ENCODE peak calls at places on chromosome 16, in eight cellular contexts. M is sigmoid colon; S is OCI-LY7; J is thyroid gland; Q is CD4-positive, alpha-beta memory T cell; Y is psoas muscle; A is endodermal cell; L is lung. X is an unnamed sample.

GRCh38 chr16:88439706-88440105 is 13.4 kb upstream of the ZFPM1 start:
- DNase-seq in M (no peak), S (no peak), J (no peak), Q (no peak), Y (no peak), A (no peak), L (no peak), X (no peak)

GRCh38 chr16:77943770-77944169 is 78.6 kb upstream of the CLEC3A start:
- DNase-seq in M (no peak), S (no peak), J (peak), Q (no peak), Y (no peak), A (no peak), L (no peak), X (no peak)

GRCh38 chr16:22077700-22078313 is 14.5 kb upstream of the VWA3A start:
- DNase-seq in M (no peak), S (peak), J (peak), Q (peak), Y (peak), A (peak), L (peak), X (peak)

GRCh38 chr16:12392585-12393089 is 411.1 kb downstream of the CPPED1 start:
- DNase-seq in M (peak), S (no peak), J (peak), Q (no peak), Y (no peak), A (no peak), L (no peak), X (no peak)

GRCh38 chr16:57386381-57386951 is 14.2 kb downstream of the CX3CL1 start:
- DNase-seq in M (no peak), S (no peak), J (no peak), Q (no peak), Y (no peak), A (no peak), L (no peak), X (peak)

GRCh38 chr16:27220991-27221390 is 17.7 kb downstream of the KDM8 start:
- DNase-seq in M (no peak), S (no peak), J (no peak), Q (no peak), Y (peak), A (no peak), L (no peak), X (no peak)

GRCh38 chr16:83345846-83346245 is 461.9 kb upstream of the HSBP1 start:
- DNase-seq in M (no peak), S (no peak), J (no peak), Q (no peak), Y (no peak), A (no peak), L (no peak), X (no peak)

GRCh38 chr16:52090080-52090479 is 456.9 kb downstream of the TOX3 start:
- DNase-seq in M (no peak), S (no peak), J (no peak), Q (no peak), Y (no peak), A (no peak), L (no peak), X (peak)

GRCh38 chr16:85245307-85246172 is 133.3 kb upstream of the CIBAR2 start:
- DNase-seq in M (peak), S (peak), J (peak), Q (peak), Y (peak), A (peak), L (peak), X (peak)

GRCh38 chr16:80720759-80721470 is 83.5 kb downstream of the CDYL2 start:
- DNase-seq in M (no peak), S (no peak), J (no peak), Q (no peak), Y (no peak), A (no peak), L (no peak), X (peak)

GRCh38 chr16:89495121-89495520 is 4.8 kb upstream of the ANKRD11 start:
- DNase-seq in M (no peak), S (no peak), J (no peak), Q (no peak), Y (no peak), A (peak), L (no peak), X (peak)

GRCh38 chr16:57876210-57876609 is 73.9 kb upstream of the KIFC3 start:
- DNase-seq in M (no peak), S (no peak), J (no peak), Q (no peak), Y (no peak), A (peak), L (no peak), X (no peak)

GRCh38 chr16:57367111-57367752 is 5.1 kb upstream of the CX3CL1 start:
- DNase-seq in M (no peak), S (no peak), J (no peak), Q (no peak), Y (no peak), A (no peak), L (no peak), X (no peak)

GRCh38 chr16:87924041-87924851 is 12.1 kb downstream of the CA5A start:
- DNase-seq in M (no peak), S (no peak), J (peak), Q (no peak), Y (no peak), A (no peak), L (no peak), X (no peak)

GRCh38 chr16:28845173-28846079 is 722 bp downstream of the TUFM start:
- DNase-seq in M (no peak), S (peak), J (peak), Q (no peak), Y (no peak), A (peak), L (no peak), X (peak)

GRCh38 chr16:74092336-74092735 is 204.3 kb upstream of the PSMD7 start:
- DNase-seq in M (no peak), S (no peak), J (no peak), Q (no peak), Y (no peak), A (no peak), L (no peak), X (no peak)

GRCh38 chr16:29646947-29647346 is 16.1 kb upstream of the SPN start:
- DNase-seq in M (no peak), S (no peak), J (no peak), Q (no peak), Y (no peak), A (no peak), L (no peak), X (no peak)

GRCh38 chr16:81366316-81366932 is 51.7 kb downstream of the GAN start:
- DNase-seq in M (no peak), S (peak), J (no peak), Q (peak), Y (no peak), A (no peak), L (no peak), X (peak)

GRCh38 chr16:51637744-51638100 is 486.7 kb upstream of the SALL1 start:
- DNase-seq in M (no peak), S (no peak), J (no peak), Q (no peak), Y (no peak), A (no peak), L (no peak), X (no peak)

GRCh38 chr16:22887445-22887844 is 73.5 kb downstream of the HS3ST2 start:
- DNase-seq in M (no peak), S (no peak), J (no peak), Q (no peak), Y (no peak), A (no peak), L (no peak), X (no peak)

GRCh38 chr16:26668026-26668425 is 398.7 kb upstream of the C16orf82 start:
- DNase-seq in M (no peak), S (no peak), J (no peak), Q (no peak), Y (no peak), A (no peak), L (no peak), X (no peak)

GRCh38 chr16:85554791-85555548 is 58.2 kb upstream of the GSE1 start:
- DNase-seq in M (peak), S (peak), J (peak), Q (peak), Y (peak), A (no peak), L (peak), X (peak)

GRCh38 chr16:68782198-68783174 is 45.4 kb downstream of the CDH1 start:
- DNase-seq in M (no peak), S (peak), J (no peak), Q (no peak), Y (no peak), A (no peak), L (no peak), X (no peak)

GRCh38 chr16:89965447-89966225 is 17.1 kb downstream of the DEF8 start:
- DNase-seq in M (no peak), S (no peak), J (no peak), Q (no peak), Y (no peak), A (no peak), L (no peak), X (no peak)

GRCh38 chr16:4874686-4875085 is 27.4 kb downstream of the UBN1 start:
- DNase-seq in M (no peak), S (no peak), J (no peak), Q (no peak), Y (no peak), A (no peak), L (no peak), X (no peak)

GRCh38 chr16:17404903-17405691 is 65.7 kb downstream of the XYLT1 start:
- DNase-seq in M (peak), S (no peak), J (peak), Q (no peak), Y (peak), A (no peak), L (peak), X (no peak)

GRCh38 chr16:49924078-49924477 is 68.2 kb upstream of the ZNF423 start:
- DNase-seq in M (peak), S (peak), J (no peak), Q (no peak), Y (no peak), A (peak), L (no peak), X (no peak)

GRCh38 chr16:66508914-66509496 is 40.9 kb downstream of the TK2 start:
- DNase-seq in M (peak), S (no peak), J (no peak), Q (no peak), Y (no peak), A (no peak), L (no peak), X (no peak)

GRCh38 chr16:88936913-88937666 is 39.9 kb downstream of the CBFA2T3 start:
- DNase-seq in M (no peak), S (no peak), J (no peak), Q (no peak), Y (no peak), A (no peak), L (no peak), X (no peak)

GRCh38 chr16:69444873-69445517 is 20.6 kb downstream of the CYB5B start:
- DNase-seq in M (no peak), S (no peak), J (no peak), Q (peak), Y (no peak), A (no peak), L (no peak), X (no peak)

GRCh38 chr16:31052131-31052530 is 18.8 kb downstream of the STX4 start:
- DNase-seq in M (no peak), S (no peak), J (no peak), Q (no peak), Y (no peak), A (no peak), L (peak), X (peak)

GRCh38 chr16:56910654-56911539 is 21.0 kb upstream of the HERPUD1 start:
- DNase-seq in M (no peak), S (peak), J (no peak), Q (no peak), Y (no peak), A (no peak), L (peak), X (peak)

GRCh38 chr16:75305364-75306101 is 54.1 kb upstream of the BCAR1 start:
- DNase-seq in M (peak), S (no peak), J (peak), Q (no peak), Y (peak), A (peak), L (peak), X (peak)

GRCh38 chr16:8630205-8630953 is 8.9 kb downstream of the METTL22 start:
- DNase-seq in M (peak), S (no peak), J (no peak), Q (no peak), Y (no peak), A (no peak), L (no peak), X (no peak)

GRCh38 chr16:8627456-8627855 is 6.0 kb downstream of the METTL22 start:
- DNase-seq in M (peak), S (no peak), J (no peak), Q (no peak), Y (no peak), A (no peak), L (no peak), X (no peak)

GRCh38 chr16:8631373-8631772 is 9.9 kb downstream of the METTL22 start:
- DNase-seq in M (no peak), S (no peak), J (no peak), Q (no peak), Y (no peak), A (no peak), L (no peak), X (no peak)

GRCh38 chr16:8626946-8627345 is 5.4 kb downstream of the METTL22 start:
- DNase-seq in M (peak), S (no peak), J (no peak), Q (no peak), Y (no peak), A (no peak), L (no peak), X (no peak)

DNA sequence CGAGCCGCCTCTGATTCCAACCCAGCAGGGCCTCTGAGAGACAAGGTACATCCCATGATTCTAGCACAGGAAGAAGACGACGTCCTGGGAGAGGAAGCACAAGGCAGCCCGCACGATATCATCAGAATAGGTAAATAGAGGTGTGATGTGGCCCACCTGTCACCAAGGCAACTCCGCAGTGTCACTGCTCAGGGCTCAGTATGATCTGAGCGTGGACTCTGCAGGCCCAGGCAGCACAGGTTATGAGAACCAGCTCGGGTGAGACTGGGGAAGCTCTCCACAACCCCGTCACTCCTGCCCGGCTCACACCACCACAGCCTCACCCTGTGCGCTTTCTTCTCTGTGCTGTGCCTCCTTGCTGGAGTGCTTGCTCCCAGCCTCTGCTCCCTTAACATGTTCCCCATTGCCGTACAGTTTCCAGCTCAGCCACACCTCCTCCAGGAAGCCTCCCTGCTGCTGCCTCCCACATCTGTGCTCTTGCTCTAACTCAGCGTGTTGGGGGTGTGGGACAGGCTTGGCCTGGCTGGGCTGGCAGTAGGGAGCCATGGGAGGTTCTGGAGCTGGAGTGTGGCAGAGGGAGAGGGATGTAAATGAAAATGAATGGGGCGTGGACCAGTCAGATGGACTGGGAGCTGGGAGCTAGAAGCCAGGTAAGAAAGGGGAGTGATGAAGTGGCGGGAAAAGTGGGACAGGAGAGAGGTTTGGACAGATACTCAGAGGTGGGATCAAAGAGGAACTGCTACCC is 7.7 kb downstream of the METTL22 start:
- DNase-seq in M (peak), S (no peak), J (no peak), Q (no peak), Y (no peak), A (no peak), L (no peak), X (no peak)
- H3K27ac ChIP-seq in M (no peak), S (no peak), J (no peak), Q (no peak), Y (no peak), A (no peak), L (no peak), X (no peak)

GRCh38 chr16:25546781-25547180 is 145.0 kb upstream of the HS3ST4 start:
- DNase-seq in M (no peak), S (no peak), J (no peak), Q (no peak), Y (no peak), A (no peak), L (no peak), X (no peak)
- H3K27ac ChIP-seq in M (no peak), S (no peak), J (no peak), Q (no peak), Y (no peak), A (no peak), L (no peak), X (no peak)

DNA sequence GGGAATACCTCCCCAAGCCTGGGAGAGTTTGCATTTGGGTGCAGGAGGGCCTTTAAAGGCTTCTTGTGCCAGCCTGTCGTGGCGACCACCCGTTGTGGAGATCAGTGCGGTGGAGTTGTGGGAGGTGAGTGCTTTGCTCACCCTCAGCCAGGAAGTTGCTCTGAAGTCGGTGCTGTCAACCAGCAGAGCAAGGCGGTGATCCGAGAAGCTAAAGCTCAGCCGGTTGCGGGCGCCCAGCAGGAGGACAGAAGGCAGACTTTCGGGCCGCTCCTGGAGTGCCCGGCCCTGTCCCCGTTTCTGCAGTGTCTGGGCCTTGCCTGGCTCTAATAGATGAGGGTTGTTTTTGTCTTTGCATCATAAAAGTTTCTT is 1.4 kb downstream of the UBE2I start:
- DNase-seq in M (no peak), S (peak), J (peak), Q (no peak), Y (no peak), A (no peak), L (no peak), X (no peak)
- H3K27ac ChIP-seq in M (peak), S (peak), J (no peak), Q (peak), Y (peak), A (no peak), L (no peak), X (peak)

GRCh38 chr16:552171-552570 is 8.0 kb upstream of the PRR35 start:
- DNase-seq in M (no peak), S (no peak), J (no peak), Q (no peak), Y (no peak), A (no peak), L (no peak), X (no peak)

GRCh38 chr16:555528-556478 is 4.4 kb upstream of the PRR35 start:
- DNase-seq in M (no peak), S (no peak), J (no peak), Q (no peak), Y (no peak), A (no peak), L (no peak), X (no peak)

GRCh38 chr16:554640-555413 is 5.4 kb upstream of the PRR35 start:
- DNase-seq in M (no peak), S (no peak), J (no peak), Q (no peak), Y (no peak), A (no peak), L (no peak), X (no peak)

GRCh38 chr16:553601-554296 is 6.4 kb upstream of the PRR35 start:
- DNase-seq in M (no peak), S (no peak), J (no peak), Q (no peak), Y (no peak), A (no peak), L (no peak), X (no peak)

GRCh38 chr16:554297-554621 is 5.9 kb upstream of the PRR35 start:
- DNase-seq in M (no peak), S (no peak), J (no peak), Q (no peak), Y (no peak), A (no peak), L (no peak), X (no peak)
- H3K27ac ChIP-seq in M (no peak), S (no peak), J (no peak), Q (no peak), Y (no peak), A (peak), L (no peak), X (no peak)